ENCODE peak calls at places on chromosome 22, in four cellular contexts. One of them, this sample, is unnamed. For H3K4me1, the result is how much of the 10 kb centered on the place peaks cover.

GRCh38 chr22:27207907-27208306 is 550.5 kb downstream of the MIAT start:
- DNase-seq in tibial nerve: no peak
- DNase-seq in heart right ventricle: no peak
- DNase-seq in PC-9: no peak
- DNase-seq in this sample: peak

GRCh38 chr22:33889748-33890147 is 30.5 kb downstream of the LARGE1 start:
- DNase-seq in tibial nerve: no peak
- DNase-seq in heart right ventricle: peak
- DNase-seq in PC-9: no peak
- DNase-seq in this sample: no peak

GRCh38 chr22:27004434-27004833 is 347.0 kb downstream of the MIAT start:
- DNase-seq in tibial nerve: no peak
- DNase-seq in heart right ventricle: no peak
- DNase-seq in PC-9: no peak
- DNase-seq in this sample: no peak

GRCh38 chr22:39634530-39635399 is 64.2 kb downstream of the CACNA1I start:
- DNase-seq in tibial nerve: no peak
- DNase-seq in heart right ventricle: no peak
- DNase-seq in PC-9: peak
- DNase-seq in this sample: peak

GRCh38 chr22:17444204-17444504 is 74.9 kb downstream of the CECR2 start:
- DNase-seq in tibial nerve: no peak
- DNase-seq in heart right ventricle: no peak
- DNase-seq in PC-9: no peak
- DNase-seq in this sample: no peak

GRCh38 chr22:30435674-30436126 is 10.1 kb downstream of the MTFP1 start:
- DNase-seq in tibial nerve: no peak
- DNase-seq in heart right ventricle: peak
- DNase-seq in PC-9: no peak
- DNase-seq in this sample: no peak

GRCh38 chr22:35561796-35562526 is 21.3 kb downstream of the RASD2 start:
- DNase-seq in tibial nerve: no peak
- DNase-seq in heart right ventricle: no peak
- DNase-seq in PC-9: peak
- DNase-seq in this sample: no peak

GRCh38 chr22:47564651-47565050 is 802.2 kb downstream of the TBC1D22A start:
- DNase-seq in tibial nerve: no peak
- DNase-seq in heart right ventricle: no peak
- DNase-seq in PC-9: no peak
- DNase-seq in this sample: no peak

GRCh38 chr22:22700631-22701030 is 56.2 kb downstream of the GGTLC2 start:
- DNase-seq in tibial nerve: no peak
- DNase-seq in heart right ventricle: no peak
- DNase-seq in PC-9: no peak
- DNase-seq in this sample: no peak

GRCh38 chr22:43305806-43306205 is 37.4 kb downstream of the SCUBE1 start:
- DNase-seq in tibial nerve: no peak
- DNase-seq in heart right ventricle: peak
- DNase-seq in PC-9: no peak
- DNase-seq in this sample: no peak

GRCh38 chr22:17733484-17733883 is 40.8 kb downstream of the BID start:
- DNase-seq in tibial nerve: no peak
- DNase-seq in heart right ventricle: no peak
- DNase-seq in PC-9: no peak
- DNase-seq in this sample: no peak

GRCh38 chr22:38973289-38974169 is 8.6 kb upstream of the APOBEC3B start:
- DNase-seq in tibial nerve: peak
- DNase-seq in heart right ventricle: no peak
- DNase-seq in PC-9: peak
- DNase-seq in this sample: no peak

GRCh38 chr22:41994506-41994905 is 4.1 kb upstream of the WBP2NL start:
- DNase-seq in tibial nerve: no peak
- DNase-seq in heart right ventricle: no peak
- DNase-seq in PC-9: no peak
- DNase-seq in this sample: no peak

GRCh38 chr22:30312053-30312452 is 14.7 kb downstream of the TBC1D10A start:
- DNase-seq in tibial nerve: no peak
- DNase-seq in heart right ventricle: no peak
- DNase-seq in PC-9: peak
- DNase-seq in this sample: peak

GRCh38 chr22:47625531-47626427 is 863.3 kb downstream of the TBC1D22A start:
- DNase-seq in tibial nerve: no peak
- DNase-seq in heart right ventricle: no peak
- DNase-seq in PC-9: no peak
- DNase-seq in this sample: no peak

GRCh38 chr22:23035557-23036277 is 34.6 kb upstream of the GNAZ start:
- DNase-seq in tibial nerve: no peak
- DNase-seq in heart right ventricle: no peak
- DNase-seq in PC-9: no peak
- DNase-seq in this sample: no peak

GRCh38 chr22:25359601-25360261 is 140.3 kb downstream of the CRYBB2 start:
- DNase-seq in tibial nerve: no peak
- DNase-seq in heart right ventricle: no peak
- DNase-seq in PC-9: no peak
- DNase-seq in this sample: no peak

GRCh38 chr22:38716827-38717226 is 11.1 kb downstream of the GTPBP1 start:
- DNase-seq in tibial nerve: no peak
- DNase-seq in heart right ventricle: no peak
- DNase-seq in PC-9: no peak
- DNase-seq in this sample: no peak

GRCh38 chr22:24962835-24963234 is 10.3 kb downstream of the KIAA1671 start:
- DNase-seq in tibial nerve: no peak
- DNase-seq in heart right ventricle: no peak
- DNase-seq in PC-9: no peak
- DNase-seq in this sample: no peak

GRCh38 chr22:26174280-26174679 is 5.0 kb downstream of the SEZ6L start:
- DNase-seq in tibial nerve: no peak
- DNase-seq in heart right ventricle: no peak
- DNase-seq in PC-9: no peak
- DNase-seq in this sample: no peak

GRCh38 chr22:47918936-47919505 is 1156.6 kb downstream of the TBC1D22A start:
- DNase-seq in tibial nerve: no peak
- DNase-seq in heart right ventricle: no peak
- DNase-seq in PC-9: no peak
- DNase-seq in this sample: no peak

GRCh38 chr22:21650823-21651520 is 8.9 kb downstream of the SDF2L1 start:
- DNase-seq in tibial nerve: no peak
- DNase-seq in heart right ventricle: no peak
- DNase-seq in PC-9: no peak
- DNase-seq in this sample: no peak

GRCh38 chr22:41369089-41369745 is 12.5 kb upstream of the TEF start:
- DNase-seq in tibial nerve: no peak
- DNase-seq in heart right ventricle: no peak
- DNase-seq in PC-9: no peak
- DNase-seq in this sample: no peak

GRCh38 chr22:35727436-35727835 is 9.8 kb downstream of the APOL5 start:
- DNase-seq in tibial nerve: no peak
- DNase-seq in heart right ventricle: no peak
- DNase-seq in PC-9: no peak
- DNase-seq in this sample: no peak

GRCh38 chr22:47290706-47291430 is 528.4 kb downstream of the TBC1D22A start:
- DNase-seq in tibial nerve: no peak
- DNase-seq in heart right ventricle: no peak
- DNase-seq in PC-9: no peak
- DNase-seq in this sample: no peak

GRCh38 chr22:35905894-35906293 is 122.7 kb downstream of the RBFOX2 start:
- DNase-seq in tibial nerve: no peak
- DNase-seq in heart right ventricle: no peak
- DNase-seq in PC-9: no peak
- DNase-seq in this sample: no peak

DNA sequence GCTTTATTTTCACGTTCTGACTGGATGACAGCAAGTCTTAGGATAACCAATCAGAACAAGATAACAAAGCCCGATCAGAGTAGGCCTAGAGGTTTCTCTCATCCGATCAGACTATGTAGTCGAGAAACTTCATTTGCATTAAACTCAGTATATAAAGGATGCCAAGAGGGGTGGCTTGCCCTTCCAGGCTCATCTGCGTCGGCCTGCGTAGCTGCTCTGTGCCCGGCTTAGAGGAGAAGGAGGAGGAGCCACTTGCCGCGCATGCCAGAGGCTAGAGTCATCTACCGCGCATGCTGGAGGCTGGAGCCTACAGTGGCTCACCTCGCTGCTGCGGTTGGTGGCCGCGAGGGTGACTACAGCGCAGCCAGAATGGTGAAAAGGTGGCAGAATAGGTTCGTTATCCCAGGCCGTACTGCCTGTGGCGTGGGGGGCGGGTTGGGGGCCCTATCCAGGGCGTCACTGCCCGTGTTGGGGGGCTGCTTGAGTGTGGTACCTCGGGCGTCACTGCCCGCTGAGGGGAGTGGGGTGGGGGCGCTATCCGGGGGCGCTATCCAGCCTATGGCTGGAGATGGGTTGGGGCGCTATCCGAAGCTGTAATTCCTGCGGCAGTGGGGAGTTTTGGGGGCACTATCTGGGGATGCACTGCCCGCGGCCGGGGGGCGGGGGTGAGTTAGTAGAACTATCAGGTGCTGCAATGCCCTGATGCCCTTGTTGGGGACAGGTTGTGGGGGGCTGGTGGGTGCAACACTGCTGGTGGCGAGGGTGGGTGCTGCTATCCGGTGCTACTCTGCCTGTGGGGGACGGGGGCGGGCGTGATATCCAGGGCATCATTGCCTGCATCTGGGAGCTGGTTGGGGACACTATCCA is at the start of gene RFPL2:
- DNase-seq in tibial nerve: no peak
- DNase-seq in heart right ventricle: no peak
- DNase-seq in PC-9: no peak
- DNase-seq in this sample: peak
- TF ChIP-seq CTCF in tibial nerve: no peak
- TF ChIP-seq CTCF in heart right ventricle: no peak
- TF ChIP-seq CTCF in PC-9: no peak
- TF ChIP-seq CTCF in this sample: no peak

GRCh38 chr22:20533879-20534265 is 26.5 kb downstream of the MED15 start:
- DNase-seq in tibial nerve: no peak
- DNase-seq in heart right ventricle: no peak
- DNase-seq in PC-9: no peak
- DNase-seq in this sample: no peak

GRCh38 chr22:20532256-20532993 is 25.0 kb downstream of the MED15 start:
- DNase-seq in tibial nerve: no peak
- DNase-seq in heart right ventricle: no peak
- DNase-seq in PC-9: no peak
- DNase-seq in this sample: no peak

GRCh38 chr22:20531154-20531403 is 23.7 kb downstream of the MED15 start:
- DNase-seq in tibial nerve: no peak
- DNase-seq in heart right ventricle: no peak
- DNase-seq in PC-9: no peak
- DNase-seq in this sample: no peak

GRCh38 chr22:20531404-20532181 is 24.2 kb downstream of the MED15 start:
- DNase-seq in tibial nerve: no peak
- DNase-seq in heart right ventricle: peak
- DNase-seq in PC-9: peak
- DNase-seq in this sample: peak

DNA sequence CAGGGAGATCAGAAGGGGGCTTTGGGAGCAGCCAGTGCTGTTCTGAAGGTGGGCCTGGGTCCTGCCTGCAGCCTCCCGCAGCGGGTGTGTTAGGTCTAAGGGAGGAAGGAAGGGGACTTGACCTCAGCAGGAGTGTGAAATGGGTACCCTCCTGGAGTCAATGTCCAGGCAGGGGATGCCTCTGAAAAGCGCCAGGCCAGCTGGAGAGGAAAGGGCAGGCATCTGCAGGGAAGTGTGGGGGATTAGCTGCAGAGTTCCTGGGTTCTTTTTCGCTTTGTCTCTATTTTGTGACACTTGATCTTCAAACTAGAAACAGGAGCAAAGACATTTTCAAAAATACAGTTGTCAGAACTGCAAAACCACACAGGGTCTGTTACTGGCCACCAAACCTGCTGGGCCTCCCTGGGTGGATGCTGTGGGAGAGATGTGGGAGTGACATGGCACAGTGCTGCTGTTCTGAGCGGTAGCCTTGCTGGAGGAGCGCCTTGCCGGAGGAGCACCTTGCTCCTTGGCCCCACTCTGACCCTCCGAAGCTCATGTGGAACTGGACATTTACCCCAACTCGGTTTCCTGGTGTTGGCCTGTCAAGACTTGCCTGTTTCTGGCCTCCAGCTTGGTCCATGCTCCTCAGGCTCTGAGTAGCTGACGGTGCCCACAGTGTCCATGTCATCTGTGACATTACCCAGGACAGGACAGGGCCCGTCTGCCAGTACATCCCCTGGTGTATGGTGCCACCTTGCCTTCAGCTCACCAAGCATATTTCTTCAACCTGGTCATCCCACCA is 25.9 kb downstream of the MED15 start:
- DNase-seq in tibial nerve: no peak
- DNase-seq in heart right ventricle: no peak
- DNase-seq in PC-9: no peak
- DNase-seq in this sample: no peak
- H3K4me1 ChIP-seq in tibial nerve: half or more
- H3K4me1 ChIP-seq in heart right ventricle: half or more
- H3K4me1 ChIP-seq in PC-9: under half
- H3K4me1 ChIP-seq in this sample: under half

GRCh38 chr22:37331811-37332536 is 49.7 kb downstream of the CYTH4 start:
- DNase-seq in tibial nerve: no peak
- DNase-seq in heart right ventricle: no peak
- DNase-seq in PC-9: no peak
- DNase-seq in this sample: no peak
- TF ChIP-seq CTCF in tibial nerve: no peak
- TF ChIP-seq CTCF in heart right ventricle: no peak
- TF ChIP-seq CTCF in PC-9: no peak
- TF ChIP-seq CTCF in this sample: peak

GRCh38 chr22:46081831-46082210 is 68.5 kb upstream of the PPARA start:
- DNase-seq in tibial nerve: no peak
- DNase-seq in heart right ventricle: no peak
- DNase-seq in PC-9: no peak
- DNase-seq in this sample: no peak

GRCh38 chr22:46081036-46081830 is 69.1 kb upstream of the PPARA start:
- DNase-seq in tibial nerve: no peak
- DNase-seq in heart right ventricle: no peak
- DNase-seq in PC-9: no peak
- DNase-seq in this sample: no peak

GRCh38 chr22:46083383-46084350 is 66.7 kb upstream of the PPARA start:
- DNase-seq in tibial nerve: no peak
- DNase-seq in heart right ventricle: no peak
- DNase-seq in PC-9: no peak
- DNase-seq in this sample: no peak

GRCh38 chr22:46084376-46084775 is 66.0 kb upstream of the PPARA start:
- DNase-seq in tibial nerve: no peak
- DNase-seq in heart right ventricle: no peak
- DNase-seq in PC-9: no peak
- DNase-seq in this sample: no peak

DNA sequence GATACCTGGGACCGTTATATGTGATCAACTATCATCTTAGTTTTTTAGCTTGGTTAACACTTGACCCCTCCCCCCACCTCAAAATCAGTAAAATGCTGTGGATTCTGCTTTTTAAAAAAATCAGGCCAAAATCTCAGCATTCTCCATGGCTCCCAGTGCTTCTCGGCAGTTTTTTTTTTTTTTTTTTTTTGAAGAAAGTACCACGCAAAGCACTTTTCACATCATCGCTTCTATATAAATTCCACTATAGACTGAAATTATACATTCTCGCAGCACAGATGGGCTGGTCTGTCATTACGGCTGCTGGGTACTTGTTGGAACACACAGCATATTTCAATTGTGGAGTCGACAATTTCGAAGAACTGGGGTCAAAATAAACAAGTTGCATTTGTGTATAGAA is 67.7 kb upstream of the PPARA start:
- DNase-seq in tibial nerve: no peak
- DNase-seq in heart right ventricle: no peak
- DNase-seq in PC-9: no peak
- DNase-seq in this sample: no peak
- H3K4me1 ChIP-seq in tibial nerve: half or more
- H3K4me1 ChIP-seq in heart right ventricle: half or more
- H3K4me1 ChIP-seq in PC-9: under half
- H3K4me1 ChIP-seq in this sample: under half